ENCODE peak calls at places on chromosomes 16 and 17, in four cellular contexts. N is prostate gland, D is suprapubic skin, Q is HL-60. G is an unnamed sample.

GRCh38 chr16:48054881-48055601 is 100.8 kb downstream of the ABCC12 start:
- DNase-seq in Q (peak), N (peak), D (no peak), G (no peak)

GRCh38 chr17:43823350-43824084 is 9.4 kb downstream of the MPP3 start:
- DNase-seq in N (peak), Q (no peak), D (no peak), G (no peak)

GRCh38 chr17:65170839-65171238 is 33.7 kb downstream of the RGS9 start:
- DNase-seq in N (peak), D (no peak), Q (no peak), G (peak)

GRCh38 chr16:56675685-56676210 is 6.1 kb downstream of the MT1H start:
- DNase-seq in Q (no peak), N (no peak), D (no peak), G (no peak)

GRCh38 chr16:87571868-87572244 is 30.5 kb upstream of the JPH3 start:
- DNase-seq in D (no peak), N (no peak), Q (no peak), G (no peak)

GRCh38 chr17:77345260-77345910 is 204.6 kb downstream of the SEC14L1 start:
- DNase-seq in Q (no peak), N (no peak), D (peak), G (no peak)

GRCh38 chr17:82520041-82520910 is 744 bp downstream of the FOXK2 start:
- DNase-seq in D (no peak), Q (peak), N (no peak), G (no peak)

GRCh38 chr17:77865109-77865611 is 93.3 kb upstream of the TNRC6C start:
- DNase-seq in D (no peak), Q (no peak), N (no peak), G (no peak)

DNA sequence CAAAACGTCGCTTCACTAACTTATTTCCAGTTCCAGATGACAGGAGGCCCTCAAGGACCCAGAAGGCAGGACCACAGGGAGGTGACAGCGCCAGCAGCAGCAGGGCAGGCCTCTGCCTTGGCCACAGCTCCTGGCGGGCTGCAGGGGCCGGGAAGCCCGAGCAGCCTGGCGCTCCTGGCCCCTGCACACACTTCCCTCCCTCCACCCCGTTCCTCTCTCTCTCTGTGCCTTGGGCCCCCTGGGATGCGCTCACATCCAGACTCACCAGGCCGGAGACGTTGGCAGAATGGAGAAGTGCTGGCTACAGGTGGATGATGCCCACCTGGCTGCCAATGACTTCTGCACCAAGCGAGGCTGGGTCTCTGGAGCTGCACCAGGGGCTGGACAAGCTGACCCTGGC is 12.7 kb downstream of the ZNF594 start:
- DNase-seq in Q (no peak), N (no peak), D (no peak), G (no peak)
- TF ChIP-seq POLR2AphosphoS5 in Q (no peak), N (no peak), D (no peak), G (no peak)

GRCh38 chr17:1996243-1997145 is 28.6 kb downstream of the RTN4RL1 start:
- DNase-seq in D (no peak), N (no peak), Q (no peak), G (no peak)

GRCh38 chr17:1998426-1998784 is 26.7 kb downstream of the RTN4RL1 start:
- DNase-seq in N (no peak), D (no peak), Q (no peak), G (no peak)

GRCh38 chr17:1999557-2000251 is 25.4 kb downstream of the RTN4RL1 start:
- DNase-seq in Q (no peak), D (no peak), N (peak), G (peak)

GRCh38 chr17:1997146-1997586 is 28.0 kb downstream of the RTN4RL1 start:
- DNase-seq in Q (no peak), D (no peak), N (peak), G (no peak)

DNA sequence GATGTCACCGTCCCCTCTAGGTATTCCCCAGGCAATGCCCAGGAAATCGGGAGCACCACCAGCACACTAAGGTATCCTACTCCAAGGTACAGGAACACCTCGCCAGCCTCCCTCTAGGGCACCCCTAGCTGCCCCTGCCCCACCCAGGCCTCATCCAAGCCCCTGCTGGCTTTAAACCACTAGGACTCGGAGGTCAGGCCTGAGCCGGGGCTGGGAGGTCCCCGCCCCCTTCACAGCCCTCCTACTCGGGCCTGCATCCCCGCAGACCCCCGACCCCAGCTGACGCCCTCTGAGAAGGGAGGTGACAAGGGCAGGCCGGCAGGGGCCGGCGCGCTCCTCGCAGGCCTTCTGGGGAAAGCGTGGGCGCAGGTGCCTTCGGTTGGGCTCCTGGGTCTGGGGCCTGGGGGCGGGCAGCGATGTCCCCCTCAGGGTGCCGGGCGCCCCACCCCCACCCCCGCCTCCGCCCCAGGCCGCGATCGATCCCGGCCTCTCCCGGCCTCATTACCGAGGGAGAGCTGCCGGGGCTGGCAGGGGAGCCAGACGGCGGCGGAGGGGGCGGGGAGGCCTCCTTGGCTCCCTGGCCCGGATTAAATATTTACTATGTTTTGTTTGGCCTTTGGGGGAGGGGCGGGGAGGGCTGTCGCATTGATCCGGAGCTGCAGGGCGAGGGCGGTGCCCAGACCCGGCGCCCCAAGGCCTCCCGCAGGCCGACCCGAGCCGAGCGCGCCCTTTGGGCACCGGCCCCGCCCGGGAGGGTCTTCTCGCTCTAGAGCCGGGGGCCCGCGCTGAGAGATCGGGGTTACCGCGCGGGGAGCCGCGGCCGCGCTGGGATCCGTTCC is 27.3 kb downstream of the RTN4RL1 start:
- DNase-seq in Q (no peak), N (peak), D (no peak), G (peak)
- H3K4me3 ChIP-seq in Q (no peak), N (peak), D (peak), G (peak)

GRCh38 chr17:80969674-80970043 is 22.0 kb upstream of the CHMP6 start:
- DNase-seq in Q (no peak), D (no peak), N (no peak), G (no peak)

GRCh38 chr17:80969030-80969673 is 22.5 kb upstream of the CHMP6 start:
- DNase-seq in D (no peak), Q (peak), N (no peak), G (no peak)

GRCh38 chr17:80968602-80969029 is 23.0 kb upstream of the CHMP6 start:
- DNase-seq in Q (no peak), D (no peak), N (no peak), G (no peak)

GRCh38 chr17:80965606-80966005 is 26.0 kb upstream of the CHMP6 start:
- DNase-seq in Q (no peak), N (no peak), D (no peak), G (no peak)

DNA sequence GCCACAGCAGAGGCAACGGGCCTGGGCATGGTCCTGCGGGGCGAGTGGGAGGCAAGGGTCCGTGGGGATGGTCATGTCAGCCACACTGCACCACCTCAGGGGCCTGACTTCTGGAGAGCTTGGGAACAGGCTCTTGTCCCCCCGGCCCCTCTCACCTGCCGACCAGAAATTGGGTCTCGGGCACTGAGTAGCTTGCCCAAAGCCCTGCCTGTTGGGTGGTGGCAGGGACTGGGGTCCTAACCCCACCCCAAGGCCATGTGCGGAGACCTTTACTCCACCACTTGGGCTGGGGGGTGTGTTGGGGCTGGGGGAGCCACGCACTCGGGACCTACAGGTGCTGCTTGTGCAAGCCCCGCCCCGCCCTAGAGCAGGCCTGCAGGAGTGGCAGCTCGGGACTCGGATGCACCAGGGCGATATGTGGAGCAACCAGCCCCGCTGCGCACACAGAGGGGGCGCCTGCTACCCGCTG is 24.2 kb upstream of the CHMP6 start:
- DNase-seq in Q (no peak), N (no peak), D (no peak), G (no peak)
- TF ChIP-seq POLR2AphosphoS5 in Q (no peak), N (no peak), D (no peak), G (no peak)

GRCh38 chr17:58370716-58371115 is 18.7 kb upstream of the SUPT4H1 start:
- DNase-seq in N (no peak), D (no peak), Q (no peak), G (no peak)

GRCh38 chr17:58370309-58370708 is 18.3 kb upstream of the SUPT4H1 start:
- DNase-seq in N (no peak), Q (no peak), D (no peak), G (no peak)

GRCh38 chr17:58369214-58370031 is 17.4 kb upstream of the SUPT4H1 start:
- DNase-seq in Q (no peak), D (no peak), N (no peak), G (no peak)

GRCh38 chr17:58367462-58367861 is 15.5 kb upstream of the SUPT4H1 start:
- DNase-seq in D (no peak), Q (no peak), N (no peak), G (no peak)

GRCh38 chr17:58368860-58369213 is 16.8 kb upstream of the SUPT4H1 start:
- DNase-seq in Q (no peak), N (no peak), D (no peak), G (no peak)
- H3K4me3 ChIP-seq in Q (no peak), N (no peak), D (no peak), G (no peak)

GRCh38 chr16:50304467-50305440 is 38.4 kb downstream of the ADCY7 start:
- DNase-seq in D (peak), N (no peak), Q (no peak), G (no peak)

GRCh38 chr16:50305441-50306061 is 39.2 kb downstream of the ADCY7 start:
- DNase-seq in D (peak), Q (no peak), N (no peak), G (peak)

GRCh38 chr16:50303041-50303604 is 36.8 kb downstream of the ADCY7 start:
- DNase-seq in N (no peak), Q (no peak), D (peak), G (no peak)

GRCh38 chr16:50302472-50303005 is 36.2 kb downstream of the ADCY7 start:
- DNase-seq in N (no peak), Q (no peak), D (peak), G (peak)

GRCh38 chr16:50303605-50304466 is 37.5 kb downstream of the ADCY7 start:
- DNase-seq in Q (peak), D (peak), N (no peak), G (peak)
- TF ChIP-seq POLR2AphosphoS5 in Q (no peak), D (no peak), N (no peak), G (no peak)

GRCh38 chr16:23570992-23571632 is 13.6 kb downstream of the UBFD1 start:
- DNase-seq in D (no peak), Q (peak), N (no peak), G (no peak)
- H3K4me3 ChIP-seq in D (no peak), Q (no peak), N (no peak), G (no peak)

GRCh38 chr17:30782206-30782605 is 42.3 kb downstream of the CRLF3 start:
- DNase-seq in Q (no peak), N (no peak), D (no peak), G (no peak)
- TF ChIP-seq POLR2AphosphoS5 in Q (no peak), N (no peak), D (no peak), G (no peak)

DNA sequence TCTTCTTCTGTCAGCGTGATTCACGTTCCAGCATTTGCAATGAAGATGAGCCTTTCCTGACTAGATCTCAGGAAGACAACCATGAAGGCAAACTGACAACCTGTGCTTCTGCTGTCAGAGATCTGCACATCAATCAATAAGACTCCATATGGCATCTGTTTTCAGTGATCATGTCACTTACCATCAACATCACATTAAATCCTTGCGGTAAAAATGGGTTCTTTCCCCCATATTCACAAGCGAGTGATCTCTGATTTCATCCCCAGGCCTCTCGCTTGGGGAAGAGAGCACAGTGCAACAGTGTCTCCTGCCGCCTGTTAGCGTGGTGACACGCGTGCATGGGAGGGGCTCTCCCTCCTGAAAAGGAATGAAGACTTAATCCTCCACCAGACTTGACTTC is 11.1 kb downstream of the NACA2 start:
- DNase-seq in Q (no peak), D (no peak), N (no peak), G (no peak)
- H3K4me3 ChIP-seq in Q (no peak), D (no peak), N (no peak), G (no peak)